ENCODE peak calls at places on chromosomes 1 and 21, in six cellular contexts. One of them, this sample, is unnamed.
A peak's percentile ranks its signal among the peaks of the same experiment; 100 is the strongest.

GRCh38 chr21:37145635-37146111 is 72.6 kb downstream of the TTC3 start:
- DNase-seq in Peyer's patch: no peak
- DNase-seq in K562: peak; percentile 37
- DNase-seq in effector memory CD4-positive, alpha-beta T cell: no peak
- DNase-seq in A549: no peak
- DNase-seq in CD8-positive, alpha-beta T cell: no peak
- DNase-seq in this sample: no peak

GRCh38 chr21:28949318-28949717 is 43.4 kb downstream of the LTN1 start:
- DNase-seq in CD8-positive, alpha-beta T cell: no peak
- DNase-seq in K562: no peak
- DNase-seq in Peyer's patch: no peak
- DNase-seq in A549: no peak
- DNase-seq in effector memory CD4-positive, alpha-beta T cell: no peak
- DNase-seq in this sample: no peak

GRCh38 chr1:160459687-160460086 is 59.3 kb downstream of the VANGL2 start:
- DNase-seq in A549: no peak
- DNase-seq in Peyer's patch: no peak
- DNase-seq in effector memory CD4-positive, alpha-beta T cell: no peak
- DNase-seq in K562: no peak
- DNase-seq in CD8-positive, alpha-beta T cell: no peak
- DNase-seq in this sample: no peak

GRCh38 chr1:9296850-9297249 is 4.2 kb downstream of the SPSB1 start:
- DNase-seq in CD8-positive, alpha-beta T cell: no peak
- DNase-seq in effector memory CD4-positive, alpha-beta T cell: no peak
- DNase-seq in K562: no peak
- DNase-seq in Peyer's patch: no peak
- DNase-seq in A549: no peak
- DNase-seq in this sample: no peak

GRCh38 chr1:27571439-27572018 is 32.4 kb downstream of the AHDC1 start:
- DNase-seq in K562: peak; percentile 69
- DNase-seq in A549: no peak
- DNase-seq in CD8-positive, alpha-beta T cell: no peak
- DNase-seq in effector memory CD4-positive, alpha-beta T cell: no peak
- DNase-seq in Peyer's patch: no peak
- DNase-seq in this sample: no peak

GRCh38 chr1:47555307-47555706 is 117.5 kb downstream of the FOXD2 start:
- DNase-seq in K562: no peak
- DNase-seq in A549: no peak
- DNase-seq in Peyer's patch: peak; percentile 77
- DNase-seq in effector memory CD4-positive, alpha-beta T cell: no peak
- DNase-seq in CD8-positive, alpha-beta T cell: no peak
- DNase-seq in this sample: no peak

GRCh38 chr1:115641762-115642167 is at the start of gene VANGL1:
- DNase-seq in Peyer's patch: peak; percentile 66
- DNase-seq in CD8-positive, alpha-beta T cell: peak; percentile 23
- DNase-seq in K562: peak; percentile 87
- DNase-seq in A549: peak; percentile 56
- DNase-seq in effector memory CD4-positive, alpha-beta T cell: peak; percentile 4
- DNase-seq in this sample: no peak

GRCh38 chr1:64895500-64895899 is 70.8 kb downstream of the JAK1 start:
- DNase-seq in CD8-positive, alpha-beta T cell: no peak
- DNase-seq in A549: no peak
- DNase-seq in K562: no peak
- DNase-seq in effector memory CD4-positive, alpha-beta T cell: no peak
- DNase-seq in Peyer's patch: no peak
- DNase-seq in this sample: no peak

GRCh38 chr1:1264868-1265272 is 8.8 kb downstream of the UBE2J2 start:
- DNase-seq in K562: peak; percentile 32
- DNase-seq in Peyer's patch: no peak
- DNase-seq in effector memory CD4-positive, alpha-beta T cell: no peak
- DNase-seq in CD8-positive, alpha-beta T cell: no peak
- DNase-seq in A549: no peak
- DNase-seq in this sample: no peak

GRCh38 chr1:19028546-19029129 is 72.2 kb upstream of the IFFO2 start:
- DNase-seq in A549: no peak
- DNase-seq in effector memory CD4-positive, alpha-beta T cell: no peak
- DNase-seq in K562: no peak
- DNase-seq in CD8-positive, alpha-beta T cell: no peak
- DNase-seq in Peyer's patch: peak; percentile 29
- DNase-seq in this sample: no peak

DNA sequence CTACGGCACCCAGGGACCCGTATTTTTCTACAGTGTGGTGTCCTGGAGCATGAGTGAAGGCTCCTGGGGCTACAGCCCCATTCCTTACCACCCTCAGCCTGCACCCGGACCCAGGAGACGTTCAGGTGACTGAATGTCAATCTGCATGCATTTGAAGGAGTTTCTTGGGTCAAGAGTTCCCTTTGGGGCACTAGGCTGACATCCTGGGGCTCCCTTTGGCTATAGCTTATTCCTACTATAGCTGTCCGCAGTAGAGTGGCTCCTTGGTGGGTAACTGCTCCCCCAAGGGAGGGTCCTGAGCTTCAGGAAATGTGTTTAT is 19.9 kb upstream of the LRRN2 start:
- DNase-seq in Peyer's patch: no peak
- DNase-seq in effector memory CD4-positive, alpha-beta T cell: no peak
- DNase-seq in CD8-positive, alpha-beta T cell: no peak
- DNase-seq in A549: no peak
- DNase-seq in K562: no peak
- DNase-seq in this sample: no peak
- H3K27ac ChIP-seq in Peyer's patch: no peak overlapping the region
- H3K27ac ChIP-seq in effector memory CD4-positive, alpha-beta T cell: no peak overlapping the region
- H3K27ac ChIP-seq in CD8-positive, alpha-beta T cell: no peak overlapping the region
- H3K27ac ChIP-seq in A549: no peak overlapping the region
- H3K27ac ChIP-seq in K562: peak overlapping the region; percentile 73
- H3K27ac ChIP-seq in this sample: no peak overlapping the region

GRCh38 chr1:226026833-226027232 is 27.7 kb upstream of the SDE2 start:
- DNase-seq in Peyer's patch: no peak
- DNase-seq in K562: no peak
- DNase-seq in A549: no peak
- DNase-seq in effector memory CD4-positive, alpha-beta T cell: no peak
- DNase-seq in CD8-positive, alpha-beta T cell: no peak
- DNase-seq in this sample: no peak

GRCh38 chr1:226033599-226034390 is 28.7 kb upstream of the H3-3A start:
- DNase-seq in K562: no peak
- DNase-seq in Peyer's patch: no peak
- DNase-seq in CD8-positive, alpha-beta T cell: no peak
- DNase-seq in A549: no peak
- DNase-seq in effector memory CD4-positive, alpha-beta T cell: no peak
- DNase-seq in this sample: no peak

GRCh38 chr1:226029093-226029496 is 30.0 kb upstream of the SDE2 start:
- DNase-seq in effector memory CD4-positive, alpha-beta T cell: no peak
- DNase-seq in K562: peak; percentile 56
- DNase-seq in A549: no peak
- DNase-seq in CD8-positive, alpha-beta T cell: no peak
- DNase-seq in Peyer's patch: peak; percentile 88
- DNase-seq in this sample: no peak

GRCh38 chr1:226027861-226028260 is 28.7 kb upstream of the SDE2 start:
- DNase-seq in effector memory CD4-positive, alpha-beta T cell: no peak
- DNase-seq in Peyer's patch: peak; percentile 42
- DNase-seq in CD8-positive, alpha-beta T cell: no peak
- DNase-seq in K562: no peak
- DNase-seq in A549: no peak
- DNase-seq in this sample: no peak

GRCh38 chr1:226029568-226030225 is 30.6 kb upstream of the SDE2 start:
- DNase-seq in Peyer's patch: peak; percentile 58
- DNase-seq in effector memory CD4-positive, alpha-beta T cell: no peak
- DNase-seq in CD8-positive, alpha-beta T cell: no peak
- DNase-seq in K562: no peak
- DNase-seq in A549: no peak
- DNase-seq in this sample: no peak
- H3K27ac ChIP-seq in Peyer's patch: peak overlapping the region; percentile 71
- H3K27ac ChIP-seq in effector memory CD4-positive, alpha-beta T cell: no peak overlapping the region
- H3K27ac ChIP-seq in CD8-positive, alpha-beta T cell: no peak overlapping the region
- H3K27ac ChIP-seq in K562: peak overlapping the region; percentile 15
- H3K27ac ChIP-seq in A549: no peak overlapping the region
- H3K27ac ChIP-seq in this sample: no peak overlapping the region

GRCh38 chr1:89952021-89952995 is 42.6 kb upstream of the ZNF326 start:
- DNase-seq in CD8-positive, alpha-beta T cell: no peak
- DNase-seq in A549: no peak
- DNase-seq in effector memory CD4-positive, alpha-beta T cell: no peak
- DNase-seq in K562: no peak
- DNase-seq in Peyer's patch: no peak
- DNase-seq in this sample: no peak

GRCh38 chr1:89953072-89953626 is 41.8 kb upstream of the ZNF326 start:
- DNase-seq in CD8-positive, alpha-beta T cell: peak; percentile 10
- DNase-seq in A549: peak; percentile 34
- DNase-seq in Peyer's patch: peak; percentile 79
- DNase-seq in K562: peak; percentile 84
- DNase-seq in effector memory CD4-positive, alpha-beta T cell: peak; percentile 10
- DNase-seq in this sample: no peak

GRCh38 chr1:89954401-89954800 is 40.5 kb upstream of the ZNF326 start:
- DNase-seq in effector memory CD4-positive, alpha-beta T cell: no peak
- DNase-seq in CD8-positive, alpha-beta T cell: no peak
- DNase-seq in K562: no peak
- DNase-seq in A549: no peak
- DNase-seq in Peyer's patch: no peak
- DNase-seq in this sample: no peak

GRCh38 chr1:89955311-89955710 is 39.6 kb upstream of the ZNF326 start:
- DNase-seq in effector memory CD4-positive, alpha-beta T cell: no peak
- DNase-seq in Peyer's patch: no peak
- DNase-seq in K562: no peak
- DNase-seq in CD8-positive, alpha-beta T cell: no peak
- DNase-seq in A549: no peak
- DNase-seq in this sample: no peak

DNA sequence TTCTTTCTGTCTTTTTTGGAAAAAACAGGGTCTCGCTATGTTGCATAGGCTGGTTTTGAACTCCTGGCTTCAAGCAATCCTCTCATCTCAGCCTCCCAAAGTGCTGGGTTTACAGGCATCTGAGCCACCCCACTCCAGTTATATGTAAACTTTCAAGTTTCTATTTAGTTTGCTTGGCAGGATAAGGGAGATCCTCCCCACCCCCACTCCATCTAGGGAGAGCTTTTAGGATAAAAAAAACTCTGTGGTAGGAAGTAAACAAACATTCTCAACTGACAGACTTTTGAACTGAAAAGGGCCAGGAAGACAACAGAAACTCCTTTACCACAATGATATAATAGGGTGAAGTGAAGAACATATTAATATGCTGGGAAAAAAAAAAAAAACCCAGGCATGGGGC is 41.0 kb upstream of the ZNF326 start:
- DNase-seq in A549: no peak
- DNase-seq in Peyer's patch: no peak
- DNase-seq in K562: no peak
- DNase-seq in effector memory CD4-positive, alpha-beta T cell: no peak
- DNase-seq in CD8-positive, alpha-beta T cell: no peak
- DNase-seq in this sample: no peak
- H3K27ac ChIP-seq in A549: peak overlapping the region; percentile 84
- H3K27ac ChIP-seq in Peyer's patch: no peak overlapping the region
- H3K27ac ChIP-seq in K562: no peak overlapping the region
- H3K27ac ChIP-seq in effector memory CD4-positive, alpha-beta T cell: no peak overlapping the region
- H3K27ac ChIP-seq in CD8-positive, alpha-beta T cell: no peak overlapping the region
- H3K27ac ChIP-seq in this sample: no peak overlapping the region

GRCh38 chr1:41672173-41672572 is 187.7 kb upstream of the EDN2 start:
- DNase-seq in Peyer's patch: no peak
- DNase-seq in CD8-positive, alpha-beta T cell: no peak
- DNase-seq in effector memory CD4-positive, alpha-beta T cell: no peak
- DNase-seq in K562: peak; percentile 9
- DNase-seq in A549: peak; percentile 47
- DNase-seq in this sample: no peak
- H3K27ac ChIP-seq in Peyer's patch: no peak overlapping the region
- H3K27ac ChIP-seq in CD8-positive, alpha-beta T cell: no peak overlapping the region
- H3K27ac ChIP-seq in effector memory CD4-positive, alpha-beta T cell: peak overlapping the region; percentile 54
- H3K27ac ChIP-seq in K562: no peak overlapping the region
- H3K27ac ChIP-seq in A549: peak overlapping the region; percentile 52
- H3K27ac ChIP-seq in this sample: no peak overlapping the region

GRCh38 chr1:162856260-162856659 is 4.7 kb downstream of the CCDC190 start:
- DNase-seq in effector memory CD4-positive, alpha-beta T cell: no peak
- DNase-seq in CD8-positive, alpha-beta T cell: no peak
- DNase-seq in A549: no peak
- DNase-seq in K562: no peak
- DNase-seq in Peyer's patch: no peak
- DNase-seq in this sample: no peak
- H3K27ac ChIP-seq in effector memory CD4-positive, alpha-beta T cell: no peak overlapping the region
- H3K27ac ChIP-seq in CD8-positive, alpha-beta T cell: no peak overlapping the region
- H3K27ac ChIP-seq in A549: no peak overlapping the region
- H3K27ac ChIP-seq in K562: no peak overlapping the region
- H3K27ac ChIP-seq in Peyer's patch: no peak overlapping the region
- H3K27ac ChIP-seq in this sample: no peak overlapping the region

GRCh38 chr1:221902961-221903360 is 161.1 kb upstream of the DUSP10 start:
- DNase-seq in K562: no peak
- DNase-seq in effector memory CD4-positive, alpha-beta T cell: no peak
- DNase-seq in CD8-positive, alpha-beta T cell: no peak
- DNase-seq in Peyer's patch: no peak
- DNase-seq in A549: no peak
- DNase-seq in this sample: no peak
- H3K27ac ChIP-seq in K562: no peak overlapping the region
- H3K27ac ChIP-seq in effector memory CD4-positive, alpha-beta T cell: no peak overlapping the region
- H3K27ac ChIP-seq in CD8-positive, alpha-beta T cell: no peak overlapping the region
- H3K27ac ChIP-seq in Peyer's patch: no peak overlapping the region
- H3K27ac ChIP-seq in A549: no peak overlapping the region
- H3K27ac ChIP-seq in this sample: no peak overlapping the region

GRCh38 chr21:35509004-35509704 is 460.1 kb upstream of the RUNX1 start:
- DNase-seq in Peyer's patch: no peak
- DNase-seq in effector memory CD4-positive, alpha-beta T cell: no peak
- DNase-seq in K562: no peak
- DNase-seq in A549: no peak
- DNase-seq in CD8-positive, alpha-beta T cell: no peak
- DNase-seq in this sample: no peak
- H3K27ac ChIP-seq in Peyer's patch: peak overlapping the region; percentile 5
- H3K27ac ChIP-seq in effector memory CD4-positive, alpha-beta T cell: no peak overlapping the region
- H3K27ac ChIP-seq in K562: no peak overlapping the region
- H3K27ac ChIP-seq in A549: no peak overlapping the region
- H3K27ac ChIP-seq in CD8-positive, alpha-beta T cell: no peak overlapping the region
- H3K27ac ChIP-seq in this sample: no peak overlapping the region

GRCh38 chr1:155872527-155872926 is 13.2 kb downstream of the SYT11 start:
- DNase-seq in effector memory CD4-positive, alpha-beta T cell: no peak
- DNase-seq in A549: no peak
- DNase-seq in CD8-positive, alpha-beta T cell: no peak
- DNase-seq in Peyer's patch: no peak
- DNase-seq in K562: no peak
- DNase-seq in this sample: no peak

GRCh38 chr1:155877945-155878344 is 18.6 kb downstream of the SYT11 start:
- DNase-seq in CD8-positive, alpha-beta T cell: no peak
- DNase-seq in A549: no peak
- DNase-seq in K562: no peak
- DNase-seq in effector memory CD4-positive, alpha-beta T cell: no peak
- DNase-seq in Peyer's patch: no peak
- DNase-seq in this sample: no peak

GRCh38 chr1:155871390-155871789 is 12.0 kb downstream of the SYT11 start:
- DNase-seq in A549: no peak
- DNase-seq in Peyer's patch: no peak
- DNase-seq in K562: no peak
- DNase-seq in CD8-positive, alpha-beta T cell: no peak
- DNase-seq in effector memory CD4-positive, alpha-beta T cell: no peak
- DNase-seq in this sample: peak; percentile 95

DNA sequence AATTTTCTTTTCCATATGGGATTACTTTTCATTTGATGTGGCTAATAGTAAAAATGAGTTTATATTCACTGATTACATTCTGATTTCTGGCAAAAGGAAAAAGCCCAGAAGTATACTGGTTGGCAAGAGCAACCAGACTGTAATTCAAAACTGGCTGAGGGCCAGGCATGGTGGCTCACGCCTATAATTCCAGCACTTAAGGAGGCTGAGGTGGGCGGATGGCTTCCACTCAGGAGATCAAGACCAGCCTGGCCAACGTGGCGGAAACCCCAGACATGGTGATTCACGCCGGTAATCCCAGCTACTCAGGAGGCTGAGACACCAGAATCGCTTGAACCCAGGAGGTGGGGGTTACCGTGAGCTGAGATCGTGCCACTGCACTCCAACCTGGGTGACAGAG is 14.5 kb downstream of the SYT11 start:
- DNase-seq in K562: no peak
- DNase-seq in CD8-positive, alpha-beta T cell: no peak
- DNase-seq in effector memory CD4-positive, alpha-beta T cell: no peak
- DNase-seq in A549: no peak
- DNase-seq in Peyer's patch: peak; percentile 26
- DNase-seq in this sample: no peak
- H3K27ac ChIP-seq in K562: no peak overlapping the region
- H3K27ac ChIP-seq in CD8-positive, alpha-beta T cell: no peak overlapping the region
- H3K27ac ChIP-seq in effector memory CD4-positive, alpha-beta T cell: no peak overlapping the region
- H3K27ac ChIP-seq in A549: no peak overlapping the region
- H3K27ac ChIP-seq in Peyer's patch: no peak overlapping the region
- H3K27ac ChIP-seq in this sample: peak overlapping the region; percentile 4

This sample was measured in caudate nucleus.